ENCODE peak calls at places on chromosome 3, in seven cellular contexts. M, D, Y, W, F, L and R are unnamed samples.

GRCh38 chr3:13012228-13012691 is 61.0 kb downstream of the IQSEC1 start:
- DNase-seq in M (no peak), D (peak), Y (peak), W (no peak), F (peak), L (no peak), R (no peak)

GRCh38 chr3:48270306-48270705 is 29.4 kb downstream of the ZNF589 start:
- DNase-seq in M (no peak), D (no peak), Y (no peak), W (no peak), F (no peak), L (no peak), R (no peak)

GRCh38 chr3:186308549-186308948 is 53.5 kb downstream of the DGKG start:
- DNase-seq in M (no peak), D (no peak), Y (no peak), W (no peak), F (no peak), L (no peak), R (no peak)

GRCh38 chr3:167852216-167852615 is 116.7 kb downstream of the SERPINI1 start:
- DNase-seq in M (no peak), D (no peak), Y (no peak), W (no peak), F (peak), L (no peak), R (peak)

GRCh38 chr3:12353796-12354505 is 65.1 kb downstream of the PPARG start:
- DNase-seq in M (no peak), D (no peak), Y (no peak), W (no peak), F (peak), L (no peak), R (peak)

GRCh38 chr3:67423722-67424121 is 230.7 kb downstream of the SUCLG2 start:
- DNase-seq in M (no peak), D (no peak), Y (no peak), W (no peak), F (no peak), L (no peak), R (no peak)

GRCh38 chr3:56484096-56484495 is 15.8 kb upstream of the ERC2 start:
- DNase-seq in M (no peak), D (no peak), Y (no peak), W (no peak), F (no peak), L (peak), R (no peak)

GRCh38 chr3:28575100-28575747 is 226.6 kb upstream of the AZI2 start:
- DNase-seq in M (peak), D (no peak), Y (no peak), W (no peak), F (no peak), L (peak), R (no peak)

GRCh38 chr3:150495563-150496168 is 50.6 kb downstream of the SERP1 start:
- DNase-seq in M (no peak), D (peak), Y (no peak), W (peak), F (peak), L (no peak), R (peak)

GRCh38 chr3:162729686-162730085 is 1233.1 kb downstream of the OTOL1 start:
- DNase-seq in M (no peak), D (no peak), Y (no peak), W (peak), F (peak), L (no peak), R (no peak)

GRCh38 chr3:124413989-124414598 is 316.2 kb upstream of the UMPS start:
- DNase-seq in M (no peak), D (no peak), Y (no peak), W (no peak), F (no peak), L (no peak), R (no peak)

GRCh38 chr3:39383190-39383912 is at the start of gene SLC25A38:
- DNase-seq in M (peak), D (peak), Y (peak), W (peak), F (peak), L (peak), R (peak)

GRCh38 chr3:44242716-44243115 is 1.0 kb downstream of the TOPAZ1 start:
- DNase-seq in M (no peak), D (no peak), Y (no peak), W (no peak), F (no peak), L (no peak), R (no peak)

GRCh38 chr3:39639344-39640236 is 169.8 kb upstream of the MYRIP start:
- DNase-seq in M (peak), D (no peak), Y (no peak), W (peak), F (peak), L (no peak), R (peak)

GRCh38 chr3:63029326-63029725 is 154.1 kb upstream of the CADPS start:
- DNase-seq in M (no peak), D (no peak), Y (no peak), W (no peak), F (no peak), L (no peak), R (peak)
- H3K4me3 ChIP-seq in M (no peak), D (no peak), Y (no peak), W (no peak), F (no peak), L (no peak), R (no peak)

GRCh38 chr3:50317303-50317702 is 5.2 kb downstream of the HYAL2 start:
- DNase-seq in M (no peak), D (no peak), Y (peak), W (no peak), F (no peak), L (no peak), R (no peak)
- H3K4me3 ChIP-seq in M (no peak), D (no peak), Y (no peak), W (peak), F (no peak), L (no peak), R (peak)

GRCh38 chr3:98531622-98532274 is at the start of gene GPR15:
- DNase-seq in M (no peak), D (peak), Y (no peak), W (no peak), F (no peak), L (no peak), R (no peak)

GRCh38 chr3:98532709-98533571 is 1.2 kb downstream of the GPR15 start:
- DNase-seq in M (no peak), D (no peak), Y (no peak), W (no peak), F (no peak), L (no peak), R (no peak)

GRCh38 chr3:98530676-98531075 is 1.1 kb upstream of the GPR15 start:
- DNase-seq in M (no peak), D (no peak), Y (no peak), W (no peak), F (no peak), L (no peak), R (no peak)

GRCh38 chr3:98534168-98534567 is 2.4 kb downstream of the GPR15 start:
- DNase-seq in M (no peak), D (no peak), Y (no peak), W (no peak), F (no peak), L (no peak), R (no peak)

DNA sequence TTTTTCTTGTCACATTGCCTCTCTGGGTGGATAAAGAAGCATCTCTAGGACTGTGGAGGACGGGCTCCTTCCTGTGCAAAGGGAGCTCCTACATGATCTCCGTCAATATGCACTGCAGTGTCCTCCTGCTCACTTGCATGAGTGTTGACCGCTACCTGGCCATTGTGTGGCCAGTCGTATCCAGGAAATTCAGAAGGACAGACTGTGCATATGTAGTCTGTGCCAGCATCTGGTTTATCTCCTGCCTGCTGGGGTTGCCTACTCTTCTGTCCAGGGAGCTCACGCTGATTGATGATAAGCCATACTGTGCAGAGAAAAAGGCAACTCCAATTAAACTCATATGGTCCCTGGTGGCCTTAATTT is 478 bp downstream of the GPR15 start:
- DNase-seq in M (no peak), D (no peak), Y (no peak), W (no peak), F (no peak), L (no peak), R (no peak)
- H3K4me3 ChIP-seq in M (no peak), D (peak), Y (no peak), W (no peak), F (no peak), L (no peak), R (no peak)

DNA sequence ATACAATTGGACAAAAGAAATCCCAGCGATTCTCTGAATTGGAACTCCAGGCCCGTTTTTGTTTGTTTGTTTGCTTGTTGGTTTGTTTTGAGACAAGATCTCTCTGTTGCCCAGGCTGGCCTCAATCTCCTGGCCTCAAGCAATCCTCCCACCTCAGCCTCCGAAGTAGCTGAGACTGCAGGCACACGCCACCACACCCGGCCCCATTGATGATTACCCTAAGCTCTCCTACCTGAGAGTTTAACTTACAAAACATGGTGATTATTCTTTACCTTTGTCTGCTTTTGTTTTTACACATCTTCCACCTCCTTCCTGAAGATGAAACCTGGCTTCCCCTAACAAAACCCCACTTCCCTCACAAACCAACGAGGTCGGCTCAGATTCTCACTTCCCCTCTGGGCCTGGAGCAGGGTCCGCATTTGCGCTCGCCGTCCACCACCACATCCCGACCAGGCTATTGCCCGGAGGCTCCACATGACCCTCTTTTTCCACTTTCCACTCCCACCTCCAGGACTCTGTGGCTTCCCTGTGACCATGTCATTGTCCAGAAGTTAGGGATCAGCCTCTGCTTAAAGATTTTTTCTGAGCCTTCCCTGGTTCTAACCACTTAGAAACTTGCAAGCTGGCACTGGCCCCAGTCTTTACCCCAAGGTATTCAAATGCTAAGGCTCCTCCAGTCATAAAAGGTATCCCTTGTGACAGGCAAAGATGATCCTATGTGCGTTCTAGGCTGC is 14.8 kb downstream of the KLHL6 start:
- DNase-seq in M (no peak), D (no peak), Y (no peak), W (no peak), F (no peak), L (no peak), R (no peak)
- H3K4me3 ChIP-seq in M (no peak), D (no peak), Y (no peak), W (no peak), F (no peak), L (no peak), R (no peak)

DNA sequence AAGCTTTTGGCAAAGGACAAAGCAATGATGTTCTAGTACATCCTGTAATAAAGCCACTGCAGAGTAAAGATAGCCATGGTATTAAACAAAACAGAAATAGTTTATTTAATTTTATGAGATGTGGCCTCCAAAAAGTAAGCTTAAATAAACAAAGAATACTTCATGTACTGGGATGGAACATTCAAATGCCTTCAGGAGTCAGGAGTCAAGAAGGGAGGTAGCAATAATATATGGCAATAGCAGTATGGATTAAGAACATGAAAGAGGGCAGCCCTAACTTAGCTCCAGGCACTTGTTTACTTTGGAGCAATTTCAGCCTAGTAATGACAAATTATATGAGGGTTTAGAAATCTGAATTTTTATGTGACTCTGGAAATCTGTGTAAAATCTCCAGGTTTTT is 343.9 kb upstream of the THRB start:
- DNase-seq in M (no peak), D (no peak), Y (no peak), W (no peak), F (no peak), L (no peak), R (no peak)
- H3K4me3 ChIP-seq in M (no peak), D (no peak), Y (no peak), W (no peak), F (no peak), L (no peak), R (no peak)

DNA sequence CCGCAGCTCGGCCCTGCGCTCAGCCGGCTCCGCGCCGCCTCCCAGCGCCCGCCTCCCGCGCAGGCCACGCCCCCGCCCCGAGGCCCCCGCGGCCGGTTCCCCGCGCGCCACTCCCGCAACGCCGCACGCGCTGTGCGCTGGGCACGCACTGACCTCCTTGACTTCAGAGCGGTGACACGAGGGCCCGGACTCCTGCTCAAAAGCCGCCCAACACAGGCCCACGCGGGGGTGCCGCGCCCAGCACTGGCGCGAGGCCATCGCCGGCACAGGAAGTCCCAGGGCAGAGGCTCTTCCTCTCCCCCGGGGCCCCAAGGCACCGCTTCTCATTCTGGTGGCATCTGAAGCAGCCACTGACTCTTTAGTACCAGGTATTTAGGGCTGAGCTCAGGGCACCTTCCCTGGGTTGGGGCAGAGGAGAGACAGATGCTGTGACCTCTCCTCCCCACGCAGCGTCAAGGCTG is 12.4 kb downstream of the TNK2 start:
- DNase-seq in M (no peak), D (no peak), Y (peak), W (peak), F (no peak), L (peak), R (no peak)
- H3K4me3 ChIP-seq in M (peak), D (peak), Y (no peak), W (peak), F (peak), L (peak), R (peak)

DNA sequence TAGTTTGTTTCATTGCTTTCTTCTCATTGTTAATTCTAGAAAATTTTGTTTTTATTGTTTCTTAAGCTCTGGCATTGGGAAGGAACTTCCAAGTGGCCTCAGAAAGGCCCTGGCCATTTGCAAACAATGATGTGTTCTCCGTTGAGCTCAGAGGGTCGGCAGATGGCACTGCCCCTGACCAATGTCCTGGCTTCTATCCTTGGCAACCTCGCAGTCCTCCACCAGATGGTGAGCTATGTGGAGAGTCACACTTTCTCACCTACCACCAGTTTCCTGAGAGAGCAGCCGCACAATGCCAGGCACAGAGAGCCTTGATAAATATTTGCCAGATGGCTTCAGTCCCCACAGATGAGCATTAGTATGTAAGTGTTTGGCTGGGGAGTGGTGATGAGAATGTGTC is 343.7 kb downstream of the EPHB1 start:
- DNase-seq in M (no peak), D (no peak), Y (no peak), W (no peak), F (no peak), L (no peak), R (no peak)
- H3K4me3 ChIP-seq in M (no peak), D (no peak), Y (no peak), W (no peak), F (no peak), L (no peak), R (no peak)

GRCh38 chr3:141877911-141878310 is 1.5 kb downstream of the ATP1B3 start:
- DNase-seq in M (no peak), D (peak), Y (no peak), W (peak), F (peak), L (no peak), R (peak)

GRCh38 chr3:141876891-141877561 is 583 bp downstream of the ATP1B3 start:
- DNase-seq in M (no peak), D (peak), Y (peak), W (peak), F (peak), L (peak), R (peak)

GRCh38 chr3:141876381-141876890 is at the start of gene ATP1B3:
- DNase-seq in M (peak), D (peak), Y (no peak), W (peak), F (peak), L (peak), R (peak)

GRCh38 chr3:141878812-141879211 is 2.4 kb downstream of the ATP1B3 start:
- DNase-seq in M (no peak), D (no peak), Y (no peak), W (peak), F (peak), L (no peak), R (peak)

GRCh38 chr3:141878326-141878725 is 1.9 kb downstream of the ATP1B3 start:
- DNase-seq in M (no peak), D (no peak), Y (no peak), W (no peak), F (no peak), L (no peak), R (no peak)
- H3K4me3 ChIP-seq in M (peak), D (peak), Y (no peak), W (peak), F (peak), L (peak), R (peak)